ENCODE peak calls at places on chromosomes 12 and 14, in nine cellular contexts. Q is adrenal gland, S is pancreas, T is endothelial cell of umbilical vein, R is RWPE2, C is sigmoid colon, U is left ventricle myocardium inferior, F is body of pancreas, D is kidney. W is an unnamed sample.

GRCh38 chr14:61470261-61470953 is 149.0 kb downstream of the PRKCH start:
- DNase-seq in F (peak; percentile 10), S (no peak), D (no peak), R (no peak), T (peak; percentile 82), U (peak; percentile 48), Q (no peak), C (no peak), W (no peak)

GRCh38 chr12:41476499-41476898 is 288.4 kb downstream of the PDZRN4 start:
- DNase-seq in R (no peak), T (no peak), Q (no peak), D (no peak), C (no peak), S (no peak), F (no peak), U (no peak), W (no peak)

GRCh38 chr12:83335748-83336147 is 649.0 kb downstream of the TMTC2 start:
- DNase-seq in C (no peak), D (no peak), T (no peak), S (no peak), R (no peak), Q (no peak), F (no peak), U (no peak), W (no peak)

GRCh38 chr12:102481705-102482104 is 1.3 kb upstream of the IGF1 start:
- DNase-seq in R (no peak), T (no peak), Q (no peak), S (no peak), C (no peak), F (no peak), D (no peak), U (no peak), W (no peak)

GRCh38 chr12:52171950-52172512 is 19.8 kb downstream of the KRT80 start:
- DNase-seq in F (peak; percentile 68), C (no peak), Q (peak; percentile 71), R (no peak), S (peak; percentile 77), D (no peak), U (no peak), T (no peak), W (no peak)

GRCh38 chr12:79710707-79711483 is 20.1 kb upstream of the PAWR start:
- DNase-seq in T (no peak), F (no peak), Q (no peak), U (no peak), S (peak; percentile 60), R (no peak), C (no peak), D (peak; percentile 71), W (no peak)

GRCh38 chr14:81408595-81408994 is 8.5 kb upstream of the STON2 start:
- DNase-seq in C (no peak), S (no peak), U (no peak), F (no peak), D (no peak), T (no peak), R (no peak), Q (no peak), W (no peak)

GRCh38 chr12:68530965-68531364 is 79.7 kb upstream of the RAP1B start:
- DNase-seq in T (peak; percentile 89), F (no peak), R (no peak), Q (peak; percentile 7), S (no peak), D (no peak), U (no peak), C (no peak), W (peak; percentile 68)

GRCh38 chr14:33237102-33237501 is 298.4 kb downstream of the NPAS3 start:
- DNase-seq in C (no peak), Q (no peak), F (no peak), D (no peak), R (no peak), U (no peak), T (no peak), S (no peak), W (no peak)

GRCh38 chr14:22375321-22375930 is 213.6 kb downstream of the DAD1 start:
- DNase-seq in T (peak; percentile 62), D (no peak), Q (peak; percentile 44), C (no peak), S (no peak), U (no peak), F (no peak), R (no peak), W (no peak)

GRCh38 chr14:22515961-22516360 is 73.1 kb downstream of the DAD1 start:
- DNase-seq in D (no peak), C (no peak), U (no peak), S (no peak), T (no peak), R (no peak), Q (no peak), F (no peak), W (no peak)

GRCh38 chr12:53324113-53324778 is 2.8 kb upstream of the AAAS start:
- DNase-seq in T (no peak), S (peak; percentile 63), F (peak; percentile 32), Q (peak; percentile 16), R (no peak), C (no peak), U (peak; percentile 28), D (no peak), W (no peak)

GRCh38 chr14:38616959-38617358 is 361.1 kb upstream of the CLEC14A start:
- DNase-seq in R (no peak), D (no peak), F (no peak), U (no peak), T (no peak), S (no peak), C (no peak), Q (no peak), W (no peak)

GRCh38 chr14:45649051-45649450 is 396.0 kb upstream of the MIS18BP1 start:
- DNase-seq in S (no peak), U (no peak), R (no peak), C (no peak), D (no peak), F (no peak), Q (no peak), T (no peak), W (no peak)

GRCh38 chr12:7859552-7859951 is 13.2 kb downstream of the SLC2A14 start:
- DNase-seq in C (no peak), U (no peak), D (no peak), R (no peak), F (no peak), S (no peak), Q (no peak), T (no peak), W (no peak)

DNA sequence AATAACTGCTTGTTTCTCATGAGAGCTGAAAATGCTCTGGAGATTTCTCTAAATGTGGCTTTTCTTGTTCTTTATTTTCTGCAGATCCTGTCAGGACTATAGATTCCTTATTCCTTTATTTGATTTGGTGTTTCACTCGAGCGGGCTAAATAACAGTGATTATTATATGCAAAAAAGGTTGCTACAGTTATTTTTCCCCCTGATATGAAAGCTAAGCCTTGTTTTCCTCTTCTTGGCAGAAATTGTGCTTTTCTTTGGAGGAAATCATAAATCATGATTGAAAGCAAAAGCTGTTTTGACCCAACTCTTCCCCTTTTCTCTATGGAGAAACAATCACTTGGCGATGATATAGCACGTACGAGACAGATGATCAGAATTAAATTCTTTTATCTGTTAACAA is 31.3 kb downstream of the PPFIBP1 start:
- DNase-seq in D (no peak), Q (no peak), C (no peak), T (peak; percentile 87), S (no peak), U (no peak), F (no peak), R (no peak), W (no peak)
- H3K4me1 ChIP-seq in D (peaks cover 30% of the 10 kb centered on the region), Q (peaks cover 44% of the 10 kb centered on the region), C (no peaks in the 10 kb centered on the region), T (peaks cover 75% of the 10 kb centered on the region), S (peaks cover 15% of the 10 kb centered on the region), U (peaks cover 99% of the 10 kb centered on the region), F (peaks cover 28% of the 10 kb centered on the region), R (peaks cover 29% of the 10 kb centered on the region), W (peaks cover 21% of the 10 kb centered on the region)

GRCh38 chr12:131897875-131898274 is 3.5 kb downstream of the ULK1 start:
- DNase-seq in U (no peak), Q (no peak), C (no peak), S (no peak), F (peak; percentile 20), T (no peak), D (peak; percentile 37), R (no peak), W (no peak)
- H3K4me1 ChIP-seq in U (peaks cover 77% of the 10 kb centered on the region), Q (peaks cover 21% of the 10 kb centered on the region), C (no peaks in the 10 kb centered on the region), S (peaks cover 21% of the 10 kb centered on the region), F (peaks cover 70% of the 10 kb centered on the region), T (peaks cover 9% of the 10 kb centered on the region), D (peaks cover 27% of the 10 kb centered on the region), R (peaks cover 21% of the 10 kb centered on the region), W (peaks cover 24% of the 10 kb centered on the region)

DNA sequence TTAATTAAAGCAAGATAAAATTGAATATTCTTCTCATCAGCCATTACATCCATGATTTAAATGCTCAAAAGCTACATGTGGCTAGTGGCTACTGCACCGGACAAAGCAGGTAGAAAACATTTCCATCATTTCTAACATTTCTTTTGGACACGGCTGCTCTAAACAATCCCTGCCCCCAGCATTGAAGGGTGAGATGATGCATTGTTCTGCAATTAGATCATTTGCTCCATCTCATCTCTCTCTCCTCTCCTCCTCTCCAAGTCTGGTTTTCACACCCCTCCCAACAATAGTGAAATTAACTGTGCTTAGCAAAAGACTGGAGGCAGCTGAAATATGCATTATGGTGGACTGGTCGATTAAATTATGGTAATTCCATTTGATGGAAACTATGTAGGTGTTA is 288.5 kb downstream of the KSR2 start:
- DNase-seq in T (peak; percentile 81), C (no peak), U (no peak), D (no peak), S (no peak), R (no peak), Q (no peak), F (no peak), W (no peak)
- H3K4me1 ChIP-seq in T (peaks cover 45% of the 10 kb centered on the region), C (no peaks in the 10 kb centered on the region), U (no peaks in the 10 kb centered on the region), D (peaks cover 2% of the 10 kb centered on the region), S (no peaks in the 10 kb centered on the region), R (peaks cover 22% of the 10 kb centered on the region), Q (no peaks in the 10 kb centered on the region), F (peaks cover 14% of the 10 kb centered on the region), W (no peaks in the 10 kb centered on the region)

GRCh38 chr14:105014631-105015030 is 6.3 kb downstream of the CDCA4 start:
- DNase-seq in R (no peak), Q (no peak), T (no peak), D (no peak), S (no peak), U (no peak), C (no peak), F (no peak), W (no peak)

GRCh38 chr14:105012171-105012985 is 8.5 kb downstream of the CDCA4 start:
- DNase-seq in C (no peak), R (no peak), T (no peak), F (no peak), Q (peak; percentile 27), U (no peak), S (no peak), D (no peak), W (no peak)

GRCh38 chr14:105015242-105015641 is 5.6 kb downstream of the CDCA4 start:
- DNase-seq in T (peak; percentile 26), F (no peak), S (no peak), Q (no peak), D (no peak), C (no peak), R (no peak), U (no peak), W (no peak)

GRCh38 chr14:105013150-105013787 is 7.6 kb downstream of the CDCA4 start:
- DNase-seq in U (peak; percentile 41), D (no peak), C (no peak), T (no peak), R (no peak), Q (peak; percentile 25), S (no peak), F (no peak), W (no peak)

DNA sequence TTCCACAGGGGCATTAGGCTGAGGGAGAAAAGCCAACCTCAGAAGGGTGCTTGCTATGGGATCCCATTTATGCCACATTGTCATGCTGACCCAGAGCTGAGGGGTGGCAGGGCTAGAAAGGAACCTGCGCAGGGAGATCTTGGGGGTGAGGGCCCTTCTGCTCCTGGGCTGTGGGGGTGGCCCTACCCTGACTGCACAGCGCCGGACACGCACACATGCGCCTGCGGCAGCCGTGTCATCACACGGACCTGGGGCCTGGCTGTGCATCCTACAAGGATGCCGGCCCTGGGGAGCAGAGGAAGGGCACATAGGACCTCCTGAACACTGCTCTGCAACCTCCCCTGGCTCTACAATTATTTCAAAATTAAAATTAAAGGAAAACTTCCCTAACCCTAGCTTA is 6.9 kb downstream of the CDCA4 start:
- DNase-seq in S (no peak), F (no peak), T (no peak), C (no peak), Q (no peak), U (no peak), D (no peak), R (no peak), W (no peak)
- H3K4me1 ChIP-seq in S (no peaks in the 10 kb centered on the region), F (peaks cover 8% of the 10 kb centered on the region), T (peaks cover 30% of the 10 kb centered on the region), C (no peaks in the 10 kb centered on the region), Q (no peaks in the 10 kb centered on the region), U (peaks cover 16% of the 10 kb centered on the region), D (peaks cover 4% of the 10 kb centered on the region), R (peaks cover 55% of the 10 kb centered on the region), W (peaks cover 8% of the 10 kb centered on the region)

W was measured in tibial nerve.